ENCODE peak calls at places on chromosome 18, in eight cellular contexts. D is left lung, X is pancreas, O is breast epithelium, E is HCT116, K is stomach, Z is heart left ventricle, F is fibroblast of lung. P is an unnamed sample.
A peak's percentile ranks its signal among the peaks of the same experiment; 100 is the strongest.

GRCh38 chr18:75104483-75104882 is 104.5 kb downstream of the PTGR3 start:
- DNase-seq in D (no peak), X (no peak), O (no peak), E (no peak), K (no peak), Z (no peak), F (no peak), P (no peak)

GRCh38 chr18:62586781-62587487 is 64.1 kb downstream of the ZCCHC2 start:
- DNase-seq in D (no peak), X (no peak), O (no peak), E (no peak), K (no peak), Z (no peak), F (no peak), P (no peak)

GRCh38 chr18:73638709-73639108 is 508.9 kb downstream of the FBXO15 start:
- DNase-seq in D (no peak), X (no peak), O (no peak), E (no peak), K (no peak), Z (no peak), F (peak; percentile 79), P (no peak)

GRCh38 chr18:35616664-35617423 is 35.3 kb downstream of the GALNT1 start:
- DNase-seq in D (peak; percentile 61), X (no peak), O (no peak), E (no peak), K (peak; percentile 32), Z (peak; percentile 16), F (peak; percentile 97), P (peak; percentile 32)

GRCh38 chr18:35497006-35497333 is 790 bp downstream of the INO80C start:
- DNase-seq in D (no peak), X (no peak), O (no peak), E (no peak), K (no peak), Z (no peak), F (peak; percentile 66), P (no peak)

GRCh38 chr18:59180150-59180845 is 39.7 kb upstream of the GRP start:
- DNase-seq in D (no peak), X (no peak), O (no peak), E (no peak), K (no peak), Z (no peak), F (peak; percentile 61), P (peak; percentile 8)

GRCh38 chr18:30903566-30903965 is 139.0 kb downstream of the DSC3 start:
- DNase-seq in D (no peak), X (no peak), O (no peak), E (peak; percentile 12), K (no peak), Z (no peak), F (peak; percentile 90), P (no peak)

GRCh38 chr18:5196253-5197031 is 615 bp downstream of the AKAIN1 start:
- DNase-seq in D (no peak), X (no peak), O (no peak), E (no peak), K (no peak), Z (no peak), F (no peak), P (no peak)

GRCh38 chr18:47979611-47980200 is 49.2 kb upstream of the SMAD2 start:
- DNase-seq in D (no peak), X (no peak), O (no peak), E (no peak), K (peak; percentile 34), Z (no peak), F (no peak), P (no peak)

GRCh38 chr18:48622911-48623431 is 84.1 kb downstream of the CTIF start:
- DNase-seq in D (no peak), X (no peak), O (no peak), E (no peak), K (no peak), Z (no peak), F (peak; percentile 86), P (no peak)

GRCh38 chr18:43590182-43590903 is 313.1 kb upstream of the SYT4 start:
- DNase-seq in D (peak; percentile 70), X (peak; percentile 20), O (no peak), E (no peak), K (peak; percentile 53), Z (no peak), F (no peak), P (no peak)

GRCh38 chr18:10099539-10100140 is 185.8 kb downstream of the VAPA start:
- DNase-seq in D (no peak), X (no peak), O (no peak), E (no peak), K (no peak), Z (no peak), F (peak; percentile 25), P (no peak)

GRCh38 chr18:48345596-48345995 is 63.6 kb downstream of the ZBTB7C start:
- DNase-seq in D (no peak), X (no peak), O (no peak), E (peak; percentile 12), K (peak; percentile 51), Z (no peak), F (no peak), P (no peak)

GRCh38 chr18:60568211-60568610 is 195.6 kb upstream of the MC4R start:
- DNase-seq in D (no peak), X (no peak), O (no peak), E (no peak), K (no peak), Z (no peak), F (no peak), P (no peak)

GRCh38 chr18:74116628-74117554 is 30.7 kb downstream of the FBXO15 start:
- DNase-seq in D (no peak), X (no peak), O (no peak), E (peak; percentile 8), K (no peak), Z (no peak), F (peak; percentile 35), P (peak; percentile 26)

GRCh38 chr18:49360582-49360981 is 99.9 kb downstream of the DYM start:
- DNase-seq in D (no peak), X (no peak), O (no peak), E (no peak), K (no peak), Z (no peak), F (no peak), P (no peak)

GRCh38 chr18:78976697-78977626 is 2.7 kb upstream of the SALL3 start:
- DNase-seq in D (peak; percentile 66), X (no peak), O (no peak), E (no peak), K (no peak), Z (no peak), F (no peak), P (no peak)
- H3K9me3 ChIP-seq in D (no peaks in the 10 kb centered on the region), X (no peaks in the 10 kb centered on the region), O (no peaks in the 10 kb centered on the region), E (no peaks in the 10 kb centered on the region), K (no peaks in the 10 kb centered on the region), Z (no peaks in the 10 kb centered on the region), F (no peaks in the 10 kb centered on the region), P (peaks cover 16% of the 10 kb centered on the region)

DNA sequence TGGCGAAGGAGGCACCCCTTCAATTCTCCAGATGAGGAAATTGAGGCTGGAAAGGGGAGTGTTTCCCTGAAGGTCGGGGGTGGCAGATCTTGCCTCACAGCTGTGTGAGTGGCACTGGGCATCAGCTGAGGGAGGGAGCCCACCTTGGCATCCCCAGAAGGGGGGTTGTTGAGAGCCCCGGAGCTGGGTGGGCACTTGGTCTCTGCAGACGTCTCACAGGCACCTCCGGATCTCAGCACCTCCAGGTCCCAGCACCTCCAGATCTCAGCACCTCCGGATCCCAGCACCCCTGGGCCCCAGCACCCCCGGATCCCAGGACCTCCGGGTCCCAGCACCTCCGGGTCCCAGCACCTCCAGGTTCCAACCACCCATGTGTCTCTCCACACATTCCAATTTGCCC is 137.9 kb downstream of the NFATC1 start:
- DNase-seq in D (peak; percentile 66), X (no peak), O (no peak), E (no peak), K (no peak), Z (no peak), F (no peak), P (no peak)
- TF ChIP-seq CTCF in D (no peak), X (no peak), O (no peak), E (no peak), K (no peak), Z (no peak), F (no peak), P (no peak)

GRCh38 chr18:3217930-3218647 is 1.7 kb downstream of the MYOM1 start:
- DNase-seq in D (no peak), X (no peak), O (no peak), E (no peak), K (peak; percentile 41), Z (peak; percentile 37), F (no peak), P (no peak)

GRCh38 chr18:3219621-3220335 is at the start of gene MYOM1:
- DNase-seq in D (no peak), X (no peak), O (no peak), E (no peak), K (no peak), Z (peak; percentile 60), F (no peak), P (no peak)

GRCh38 chr18:3221496-3221895 is 1.7 kb upstream of the MYOM1 start:
- DNase-seq in D (no peak), X (no peak), O (no peak), E (no peak), K (no peak), Z (no peak), F (no peak), P (no peak)

GRCh38 chr18:3216987-3217386 is 2.8 kb downstream of the MYOM1 start:
- DNase-seq in D (no peak), X (no peak), O (no peak), E (no peak), K (no peak), Z (no peak), F (no peak), P (no peak)

DNA sequence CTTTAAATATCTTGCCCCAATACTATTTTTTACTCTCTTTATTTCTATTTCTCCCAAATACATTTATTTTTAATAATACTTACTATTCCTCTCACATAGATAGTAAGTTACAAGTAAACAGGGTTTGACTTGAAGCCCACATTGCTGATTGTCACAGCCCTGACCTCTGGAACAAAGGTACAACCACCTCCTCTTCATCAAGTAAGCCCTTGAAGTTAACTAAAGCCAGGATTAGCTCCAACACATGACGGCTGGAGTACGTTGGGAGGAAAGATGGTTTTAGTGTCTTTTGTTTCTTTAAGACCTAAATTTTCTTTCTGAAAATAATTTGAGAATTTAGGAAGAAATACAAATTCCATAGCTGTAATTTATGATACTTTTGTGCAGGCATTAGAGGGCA is 951 bp downstream of the MYOM1 start:
- DNase-seq in D (no peak), X (no peak), O (no peak), E (no peak), K (no peak), Z (no peak), F (no peak), P (no peak)
- H3K4me3 ChIP-seq in D (no peak overlapping the region), X (peak overlapping the region; percentile 7), O (peak overlapping the region; percentile 8), E (no peak overlapping the region), K (peak overlapping the region; percentile 12), Z (peak overlapping the region; percentile 64), F (no peak overlapping the region), P (no peak overlapping the region)

GRCh38 chr18:76441002-76441667 is 53.9 kb downstream of the ZNF516 start:
- DNase-seq in D (no peak), X (no peak), O (no peak), E (no peak), K (no peak), Z (no peak), F (no peak), P (no peak)
- H3K9me3 ChIP-seq in D (no peaks in the 10 kb centered on the region), X (no peaks in the 10 kb centered on the region), O (no peaks in the 10 kb centered on the region), E (no peaks in the 10 kb centered on the region), K (no peaks in the 10 kb centered on the region), Z (no peaks in the 10 kb centered on the region), F (no peaks in the 10 kb centered on the region), P (peaks cover 5% of the 10 kb centered on the region)

GRCh38 chr18:56538756-56539155 is 99.6 kb downstream of the TXNL1 start:
- DNase-seq in D (no peak), X (no peak), O (no peak), E (no peak), K (no peak), Z (no peak), F (peak; percentile 77), P (no peak)
- TF ChIP-seq CTCF in D (no peak), X (no peak), O (no peak), E (no peak), K (no peak), Z (no peak), F (no peak), P (no peak)

P was measured in AG04450.